ENCODE peak calls at places on chromosome 16, in eight cellular contexts. N is T-helper 1 cell, V is NCI-H146, J is T-cell, Q is Calu3, I is dermis microvascular lymphatic vessel endothelial cell, M is T-helper 17 cell, H is HS-5. P is an unnamed sample.

GRCh38 chr16:27598226-27598625 is 48.3 kb downstream of the KATNIP start:
- DNase-seq in N (no peak), V (no peak), J (no peak), H (no peak), Q (no peak), I (no peak), M (no peak), P (no peak)

GRCh38 chr16:83954577-83955016 is 1.6 kb downstream of the OSGIN1 start:
- DNase-seq in I (no peak), N (no peak), H (no peak), V (no peak), Q (peak), M (no peak), J (no peak), P (no peak)

GRCh38 chr16:85029981-85030381 is 2.4 kb downstream of the KIAA0513 start:
- DNase-seq in N (no peak), I (no peak), Q (no peak), H (no peak), M (no peak), J (no peak), V (no peak), P (no peak)

GRCh38 chr16:87152221-87152755 is 164.9 kb downstream of the C16orf95 start:
- DNase-seq in I (no peak), N (no peak), J (no peak), V (no peak), M (no peak), Q (no peak), H (no peak), P (no peak)

GRCh38 chr16:46743232-46743719 is 4.9 kb downstream of the MYLK3 start:
- DNase-seq in I (no peak), N (no peak), J (no peak), M (no peak), V (no peak), Q (no peak), H (no peak), P (no peak)

GRCh38 chr16:12455287-12455798 is 348.3 kb downstream of the CPPED1 start:
- DNase-seq in H (no peak), M (no peak), I (peak), N (no peak), J (no peak), V (peak), Q (peak), P (peak)

GRCh38 chr16:53549970-53550406 is 47.0 kb upstream of the AKTIP start:
- DNase-seq in M (peak), J (peak), Q (peak), V (peak), H (peak), N (no peak), I (peak), P (no peak)

GRCh38 chr16:11566398-11566797 is 20.3 kb downstream of the LITAF start:
- DNase-seq in Q (no peak), M (no peak), I (no peak), V (no peak), J (no peak), N (no peak), H (no peak), P (no peak)

GRCh38 chr16:30721167-30721566 is 22.2 kb downstream of the SRCAP start:
- DNase-seq in M (no peak), H (no peak), N (no peak), V (no peak), I (no peak), J (no peak), Q (no peak), P (no peak)

GRCh38 chr16:814974-815373 is 14.4 kb upstream of the GNG13 start:
- DNase-seq in N (no peak), I (no peak), J (no peak), Q (no peak), H (peak), V (no peak), M (no peak), P (no peak)

GRCh38 chr16:90037202-90037765 is 18.0 kb upstream of the DBNDD1 start:
- DNase-seq in J (no peak), M (no peak), I (no peak), H (no peak), V (no peak), N (no peak), Q (no peak), P (no peak)

GRCh38 chr16:67277294-67277998 is 1.9 kb upstream of the PLEKHG4 start:
- DNase-seq in H (peak), J (no peak), M (no peak), I (peak), N (no peak), V (no peak), Q (peak), P (no peak)

GRCh38 chr16:790086-790485 is 1.7 kb downstream of the CHTF18 start:
- DNase-seq in M (no peak), Q (no peak), J (no peak), V (no peak), N (no peak), I (no peak), H (no peak), P (no peak)

GRCh38 chr16:84314373-84314772 is 19.7 kb downstream of the WFDC1 start:
- DNase-seq in Q (no peak), V (no peak), H (no peak), J (no peak), M (no peak), I (no peak), N (no peak), P (no peak)

GRCh38 chr16:66494916-66495315 is 55.0 kb downstream of the TK2 start:
- DNase-seq in J (no peak), V (no peak), H (no peak), I (no peak), N (no peak), M (no peak), Q (no peak), P (no peak)

GRCh38 chr16:16092925-16093624 is 130.2 kb downstream of the ABCC6 start:
- DNase-seq in V (no peak), N (no peak), Q (no peak), J (no peak), M (no peak), H (no peak), I (no peak), P (no peak)

GRCh38 chr16:66510711-66511614 is 39.0 kb downstream of the TK2 start:
- DNase-seq in Q (peak), H (no peak), J (no peak), I (no peak), M (no peak), N (no peak), V (no peak), P (no peak)

GRCh38 chr16:88936008-88936912 is 40.7 kb downstream of the CBFA2T3 start:
- DNase-seq in N (no peak), M (no peak), Q (peak), J (no peak), H (no peak), I (no peak), V (peak), P (peak)

GRCh38 chr16:26491962-26492361 is 574.8 kb upstream of the C16orf82 start:
- DNase-seq in H (no peak), I (no peak), J (no peak), N (no peak), Q (no peak), M (no peak), V (no peak), P (no peak)

GRCh38 chr16:73050115-73051099 is 2.5 kb upstream of the ZFHX3 start:
- DNase-seq in J (no peak), M (no peak), I (no peak), N (no peak), Q (no peak), V (no peak), H (no peak), P (no peak)

GRCh38 chr16:81035975-81036750 is 521 bp downstream of the ATMIN start:
- DNase-seq in I (no peak), N (peak), M (no peak), J (peak), H (no peak), V (peak), Q (peak), P (peak)

GRCh38 chr16:89633064-89633631 is 19.7 kb downstream of the DPEP1 start:
- DNase-seq in Q (peak), H (peak), M (no peak), I (no peak), J (no peak), N (no peak), V (no peak), P (no peak)

GRCh38 chr16:2968368-2968737 is 795 bp upstream of the PAQR4 start:
- DNase-seq in V (no peak), I (no peak), J (no peak), H (no peak), N (no peak), M (no peak), Q (no peak), P (no peak)

GRCh38 chr16:67162439-67163163 is 1.9 kb upstream of the HSF4 start:
- DNase-seq in Q (no peak), M (no peak), J (no peak), H (no peak), V (no peak), I (no peak), N (no peak), P (peak)